ENCODE peak calls at places on chromosomes 12 and 14, in five cellular contexts. R, T, X, K and E are unnamed samples.

GRCh38 chr14:93715279-93715927 is 72.9 kb downstream of the PRIMA1 start:
- DNase-seq in R (no peak), T (no peak), K (no peak), X (no peak), E (no peak)

GRCh38 chr12:2613674-2614073 is 181.1 kb upstream of the FKBP4 start:
- DNase-seq in R (no peak), X (no peak), T (peak), K (no peak), E (no peak)

GRCh38 chr14:34338056-34338455 is 124.0 kb downstream of the SPTSSA start:
- DNase-seq in X (no peak), R (no peak), T (no peak), K (no peak), E (no peak)

GRCh38 chr12:32698285-32698684 is 19.2 kb downstream of the DNM1L start:
- DNase-seq in T (no peak), R (no peak), K (peak), X (no peak), E (no peak)

GRCh38 chr12:27627123-27627835 is 69.0 kb upstream of the REP15 start:
- DNase-seq in X (no peak), T (peak), K (no peak), R (no peak), E (no peak)

GRCh38 chr14:75876526-75876925 is 105.3 kb downstream of the TGFB3 start:
- DNase-seq in R (no peak), X (no peak), K (no peak), T (no peak), E (no peak)

GRCh38 chr14:61254803-61255526 is 26.2 kb downstream of the TMEM30B start:
- DNase-seq in K (no peak), X (no peak), T (no peak), R (no peak), E (no peak)

GRCh38 chr12:84874125-84874824 is 38.3 kb downstream of the SLC6A15 start:
- DNase-seq in R (no peak), T (peak), K (peak), X (no peak), E (no peak)

GRCh38 chr12:58176296-58176869 is 235.0 kb downstream of the ATP23 start:
- DNase-seq in X (peak), K (peak), T (peak), R (no peak), E (no peak)

GRCh38 chr14:76056128-76056527 is 70.6 kb downstream of the IFT43 start:
- DNase-seq in X (no peak), R (no peak), K (peak), T (peak), E (no peak)

GRCh38 chr14:64736271-64737131 is 32.3 kb downstream of the PLEKHG3 start:
- DNase-seq in K (no peak), R (peak), X (peak), T (no peak), E (no peak)

GRCh38 chr12:77161944-77162343 is 96.6 kb upstream of the E2F7 start:
- DNase-seq in T (no peak), K (no peak), R (no peak), X (no peak), E (no peak)

GRCh38 chr14:21041676-21042433 is at the start of gene RNASE7:
- DNase-seq in R (no peak), X (peak), K (no peak), T (peak), E (no peak)

GRCh38 chr12:82745807-82746206 is 59.1 kb downstream of the TMTC2 start:
- DNase-seq in R (no peak), T (no peak), X (no peak), K (no peak), E (no peak)

GRCh38 chr12:124386661-124387509 is 92.0 kb downstream of the RFLNA start:
- DNase-seq in X (no peak), T (peak), R (no peak), K (no peak), E (no peak)

GRCh38 chr14:95303552-95303951 is 16.2 kb downstream of the CLMN start:
- DNase-seq in X (no peak), R (no peak), T (no peak), K (no peak), E (peak)

GRCh38 chr14:71833476-71833875 is 98.8 kb upstream of the RGS6 start:
- DNase-seq in R (no peak), K (no peak), X (no peak), T (no peak), E (no peak)

GRCh38 chr14:68771631-68772030 is 21.2 kb downstream of the ZFP36L1 start:
- DNase-seq in K (no peak), R (peak), T (no peak), X (no peak), E (no peak)

GRCh38 chr14:99803803-99804202 is 10.6 kb downstream of the EML1 start:
- DNase-seq in K (no peak), X (no peak), T (no peak), R (no peak), E (no peak)

GRCh38 chr12:107817250-107817649 is 42.7 kb downstream of the ASCL4 start:
- DNase-seq in K (no peak), R (no peak), T (no peak), X (no peak), E (no peak)

GRCh38 chr12:1846421-1847405 is 26.3 kb downstream of the LRTM2 start:
- DNase-seq in T (no peak), K (no peak), X (no peak), R (peak), E (no peak)

GRCh38 chr14:37056473-37056872 is 115.9 kb downstream of the SLC25A21 start:
- DNase-seq in X (no peak), T (peak), R (no peak), K (no peak), E (no peak)

GRCh38 chr14:75342762-75343599 is 64.4 kb downstream of the FOS start:
- DNase-seq in R (no peak), T (no peak), X (no peak), K (peak), E (peak)

DNA sequence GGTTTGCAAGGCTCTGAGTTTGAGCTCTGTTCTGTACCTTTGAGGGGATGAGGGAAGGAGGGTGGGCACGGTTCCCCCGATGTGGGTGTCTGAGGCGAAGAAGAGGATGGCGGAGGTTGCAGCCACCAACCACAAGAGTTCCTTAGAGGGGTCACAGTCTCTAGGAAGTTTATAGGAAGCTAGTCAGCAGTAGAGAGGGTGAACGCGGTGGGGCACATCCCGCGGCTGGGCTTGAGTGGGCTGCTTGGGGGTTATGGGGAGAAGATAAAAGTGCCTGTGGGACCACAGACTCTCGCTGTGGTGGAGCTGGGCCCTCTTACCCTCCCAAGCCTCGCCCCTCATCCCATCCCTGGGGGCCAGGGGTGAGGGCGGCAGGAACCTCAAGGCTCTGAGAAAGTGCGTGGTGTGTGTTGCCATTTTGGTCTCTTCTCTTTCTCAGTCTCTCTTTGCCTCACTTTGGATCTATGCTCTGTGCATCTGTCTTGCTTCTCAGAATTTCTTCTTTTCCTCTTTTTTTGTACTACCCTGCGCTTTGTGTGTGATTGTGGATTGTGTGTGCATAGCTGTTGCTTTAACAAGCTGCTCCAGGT is 2.7 kb downstream of the CD4 start:
- DNase-seq in T (no peak), R (no peak), K (no peak), X (no peak), E (no peak)
- H3K27ac ChIP-seq in T (no peak), R (peak), K (no peak), X (no peak), E (peak)

DNA sequence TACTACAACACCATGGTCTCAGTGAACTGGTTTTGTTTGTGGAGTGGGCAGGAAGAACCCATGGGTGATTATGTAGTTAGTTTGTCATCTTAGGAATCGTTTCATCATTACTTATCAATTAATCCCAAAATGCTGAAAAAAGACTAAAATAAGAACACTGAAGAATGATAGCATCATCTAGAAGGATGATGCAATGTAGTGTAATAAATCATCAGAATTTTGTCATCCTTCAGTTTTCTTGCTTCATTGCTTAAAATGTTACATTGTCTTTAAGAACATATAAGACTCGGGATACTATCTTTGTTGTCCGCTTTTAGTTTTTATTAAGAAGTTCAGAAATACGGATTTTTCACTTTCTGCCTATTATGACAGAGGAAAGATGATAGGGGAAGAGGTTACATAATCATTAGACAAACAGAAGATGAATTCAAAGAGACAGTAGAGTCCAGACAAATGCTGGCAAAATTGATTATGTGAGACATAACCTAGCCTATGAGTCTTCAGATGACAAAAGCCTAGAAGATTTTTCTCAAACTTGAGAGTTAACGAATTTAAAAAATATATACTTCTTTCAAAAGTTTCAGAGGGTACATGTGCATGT is 10.8 kb upstream of the SMOC1 start:
- DNase-seq in K (no peak), X (no peak), T (no peak), R (no peak), E (no peak)
- H3K27ac ChIP-seq in K (no peak), X (no peak), T (no peak), R (no peak), E (no peak)

GRCh38 chr12:93825926-93826599 is 148.9 kb downstream of the CRADD start:
- DNase-seq in K (no peak), R (no peak), T (peak), X (peak), E (no peak)

GRCh38 chr12:93827179-93827578 is 150.0 kb downstream of the CRADD start:
- DNase-seq in T (no peak), X (no peak), K (no peak), R (no peak), E (no peak)

GRCh38 chr12:93827669-93828068 is 150.5 kb downstream of the CRADD start:
- DNase-seq in K (no peak), X (no peak), T (no peak), R (no peak), E (no peak)

GRCh38 chr12:93832126-93832525 is 155.0 kb downstream of the CRADD start:
- DNase-seq in K (no peak), T (peak), R (no peak), X (no peak), E (no peak)

DNA sequence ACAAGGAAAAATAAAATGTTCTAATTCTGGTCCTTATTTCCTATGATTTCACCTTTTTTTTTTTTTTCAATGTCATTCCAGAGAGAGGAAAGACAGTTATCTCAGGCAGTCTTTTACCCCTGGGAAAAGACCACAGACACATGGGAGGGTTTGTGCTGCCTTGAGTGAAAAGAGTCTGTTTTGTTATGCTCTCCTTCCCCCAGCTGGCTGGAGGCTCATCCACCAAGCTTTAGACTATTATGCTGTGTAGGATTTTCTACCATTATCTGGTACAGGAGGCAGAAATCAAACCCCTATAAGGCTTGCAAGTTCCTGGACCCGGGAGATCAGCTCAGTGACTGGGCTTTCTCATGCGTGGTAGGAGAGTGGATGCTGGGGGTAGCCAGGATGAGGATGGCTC is 151.9 kb downstream of the CRADD start:
- DNase-seq in T (no peak), R (no peak), X (no peak), K (no peak), E (no peak)
- H3K27ac ChIP-seq in T (no peak), R (no peak), X (no peak), K (no peak), E (no peak)

GRCh38 chr12:97404549-97404948 is 58.1 kb upstream of the RMST start:
- DNase-seq in K (peak), T (peak), R (no peak), X (peak), E (no peak)
- H3K27ac ChIP-seq in K (no peak), T (no peak), R (no peak), X (no peak), E (no peak)

GRCh38 chr14:66003082-66003740 is 483.0 kb upstream of the CCDC196 start:
- DNase-seq in X (no peak), K (no peak), R (no peak), T (no peak), E (no peak)

GRCh38 chr14:66001356-66001755 is 484.8 kb upstream of the CCDC196 start:
- DNase-seq in X (no peak), R (no peak), T (no peak), K (no peak), E (no peak)

GRCh38 chr14:66009104-66009503 is 477.1 kb upstream of the CCDC196 start:
- DNase-seq in X (no peak), K (no peak), R (no peak), T (peak), E (no peak)

GRCh38 chr14:66008631-66009030 is 477.5 kb upstream of the CCDC196 start:
- DNase-seq in X (no peak), R (no peak), K (no peak), T (peak), E (no peak)

DNA sequence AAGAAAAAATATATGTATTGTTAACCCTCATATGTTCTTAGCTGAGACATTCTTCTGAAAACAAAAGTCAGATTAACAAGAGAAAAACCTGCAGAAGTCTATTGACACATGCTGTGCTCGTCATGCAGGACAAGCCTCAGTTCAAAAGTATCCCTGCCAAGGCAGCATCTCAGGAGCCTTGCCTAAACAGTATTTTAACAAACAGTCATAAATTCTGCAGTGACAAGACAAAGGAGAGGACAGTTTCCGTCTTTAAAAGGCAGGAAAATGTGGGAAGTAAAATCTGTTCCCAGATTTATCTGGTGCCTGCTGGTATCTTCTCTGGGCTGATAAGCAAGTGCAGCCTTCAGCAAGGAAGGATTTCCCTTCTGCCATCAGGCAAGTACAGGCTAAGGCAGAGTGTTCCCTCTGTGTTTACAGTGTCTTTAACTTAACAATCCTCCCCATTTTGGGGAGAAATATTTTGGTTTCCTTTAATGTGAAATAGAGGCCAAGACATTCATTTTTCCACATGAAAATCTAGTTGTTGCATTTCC is 480.2 kb upstream of the CCDC196 start:
- DNase-seq in R (no peak), X (no peak), T (no peak), K (no peak), E (no peak)
- H3K27ac ChIP-seq in R (no peak), X (no peak), T (no peak), K (no peak), E (no peak)

GRCh38 chr12:89172224-89172623 is 180.1 kb downstream of the DUSP6 start:
- DNase-seq in X (no peak), R (no peak), T (no peak), K (no peak), E (no peak)
- H3K27ac ChIP-seq in X (no peak), R (no peak), T (no peak), K (no peak), E (no peak)

GRCh38 chr14:59424707-59425106 is 40.5 kb downstream of the GPR135 start:
- DNase-seq in X (no peak), T (no peak), K (no peak), R (no peak), E (no peak)

GRCh38 chr14:59428581-59429012 is 36.6 kb downstream of the GPR135 start:
- DNase-seq in R (no peak), K (peak), T (peak), X (no peak), E (no peak)

GRCh38 chr14:59427653-59428578 is 37.3 kb downstream of the GPR135 start:
- DNase-seq in R (no peak), X (no peak), K (no peak), T (peak), E (no peak)

GRCh38 chr14:59422069-59422881 is 42.9 kb downstream of the GPR135 start:
- DNase-seq in T (no peak), R (no peak), K (peak), X (no peak), E (no peak)

DNA sequence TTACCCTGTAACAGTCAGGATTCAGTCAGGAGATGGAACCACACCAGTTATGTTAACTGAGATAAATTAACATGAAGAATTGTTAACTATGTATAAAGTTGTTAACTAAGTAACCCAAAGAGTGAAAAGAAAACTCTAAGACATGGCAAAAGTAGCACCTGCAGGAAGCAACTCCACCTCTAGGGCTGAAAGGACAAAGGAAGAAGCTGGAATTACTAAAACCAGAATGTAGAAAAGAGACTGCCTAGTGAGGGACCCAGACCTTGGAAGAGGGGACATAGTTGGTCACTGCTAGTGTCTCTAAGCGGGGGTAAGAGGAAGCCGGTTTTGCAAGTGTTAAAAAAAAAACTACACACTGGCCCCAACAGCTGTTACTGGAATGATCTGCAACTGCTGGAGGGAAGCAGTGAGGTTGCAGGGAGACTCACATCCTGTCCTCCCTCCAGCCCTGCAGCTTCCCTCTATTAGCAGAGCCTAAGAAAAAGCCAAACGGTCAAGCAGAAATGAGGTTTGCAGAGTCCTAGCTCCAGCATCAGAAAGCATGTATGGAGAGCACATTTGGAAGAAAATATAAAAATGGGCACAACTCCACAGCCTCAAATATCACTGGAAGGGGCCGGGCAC is 39.7 kb downstream of the GPR135 start:
- DNase-seq in X (no peak), R (no peak), K (no peak), T (peak), E (no peak)
- H3K27ac ChIP-seq in X (peak), R (peak), K (no peak), T (no peak), E (no peak)

GRCh38 chr12:103814436-103814835 is 26.6 kb downstream of the NT5DC3 start:
- DNase-seq in T (no peak), R (no peak), K (no peak), X (no peak), E (no peak)
- H3K27ac ChIP-seq in T (no peak), R (no peak), K (no peak), X (no peak), E (no peak)